ENCODE peak calls at places on chromosomes 4 and X, in seven cellular contexts. D is NAMALWA; Q is activated CD8-positive, alpha-beta memory T cell treated with anti-CD3 and anti-CD28 coated beads for 4 hours; Y is ELR; A is activated T-helper 1 cell treated with anti-CD3 and anti-CD28 coated beads, Interleukin-2, amount 50 U/mL, for 16 hours; P is KBM-7; H is astrocyte. L is an unnamed sample.

GRCh38 chrX:130771230-130771629 is 131.8 kb downstream of the ENOX2 start:
- DNase-seq in D (no peak), Q (no peak), Y (peak), A (no peak), P (no peak), H (no peak), L (no peak)

GRCh38 chr4:41644288-41644914 is 104.1 kb downstream of the PHOX2B start:
- DNase-seq in D (no peak), Q (no peak), Y (peak), A (no peak), P (no peak), H (peak), L (peak)

GRCh38 chrX:120205816-120206753 is 44.5 kb upstream of the ZBTB33 start:
- DNase-seq in D (no peak), Q (no peak), Y (no peak), A (no peak), P (no peak), H (no peak), L (no peak)

GRCh38 chr4:41324861-41325260 is 68.1 kb downstream of the UCHL1 start:
- DNase-seq in D (no peak), Q (no peak), Y (no peak), A (no peak), P (no peak), H (no peak), L (no peak)

GRCh38 chr4:48832571-48832970 is 1.7 kb downstream of the OCIAD1 start:
- DNase-seq in D (no peak), Q (no peak), Y (no peak), A (no peak), P (no peak), H (no peak), L (no peak)

GRCh38 chr4:7391637-7392437 is 42.9 kb downstream of the PSAPL1 start:
- DNase-seq in D (no peak), Q (no peak), Y (no peak), A (no peak), P (no peak), H (no peak), L (peak)

GRCh38 chr4:123877561-123877960 is 481.0 kb downstream of the SPRY1 start:
- DNase-seq in D (no peak), Q (no peak), Y (no peak), A (no peak), P (no peak), H (peak), L (no peak)

GRCh38 chr4:173013232-173013932 is 155.2 kb upstream of the GALNT7 start:
- DNase-seq in D (peak), Q (peak), Y (peak), A (peak), P (peak), H (no peak), L (no peak)

GRCh38 chr4:44257461-44257860 is 191.1 kb downstream of the KCTD8 start:
- DNase-seq in D (no peak), Q (no peak), Y (no peak), A (no peak), P (no peak), H (peak), L (no peak)

GRCh38 chr4:52824603-52825310 is 37.4 kb upstream of the RASL11B start:
- DNase-seq in D (no peak), Q (no peak), Y (no peak), A (no peak), P (no peak), H (peak), L (no peak)

GRCh38 chrX:41734530-41734929 is 10.5 kb downstream of the GPR82 start:
- DNase-seq in D (peak), Q (no peak), Y (peak), A (no peak), P (peak), H (no peak), L (no peak)

GRCh38 chrX:48956728-48957414 is 536 bp downstream of the OTUD5 start:
- DNase-seq in D (no peak), Q (no peak), Y (peak), A (peak), P (no peak), H (no peak), L (no peak)

GRCh38 chr4:2647403-2648158 is 108.6 kb downstream of the TNIP2 start:
- DNase-seq in D (no peak), Q (no peak), Y (no peak), A (no peak), P (no peak), H (no peak), L (peak)

GRCh38 chr4:24780936-24781538 is 14.3 kb upstream of the SOD3 start:
- DNase-seq in D (no peak), Q (no peak), Y (no peak), A (no peak), P (no peak), H (no peak), L (no peak)

GRCh38 chrX:20026278-20026677 is 35.4 kb upstream of the BCLAF3 start:
- DNase-seq in D (no peak), Q (no peak), Y (peak), A (no peak), P (no peak), H (peak), L (no peak)

GRCh38 chr4:21457086-21457840 is 491.3 kb downstream of the KCNIP4 start:
- DNase-seq in D (no peak), Q (no peak), Y (no peak), A (no peak), P (no peak), H (no peak), L (no peak)

GRCh38 chr4:53281438-53281837 is 84.4 kb downstream of the SCFD2 start:
- DNase-seq in D (no peak), Q (no peak), Y (no peak), A (no peak), P (no peak), H (no peak), L (no peak)

GRCh38 chr4:64940698-64941097 is 531.4 kb upstream of the TECRL start:
- DNase-seq in D (no peak), Q (no peak), Y (peak), A (no peak), P (no peak), H (peak), L (no peak)

GRCh38 chr4:3310301-3311094 is 17.7 kb downstream of the RGS12 start:
- DNase-seq in D (no peak), Q (no peak), Y (no peak), A (no peak), P (no peak), H (no peak), L (no peak)

GRCh38 chr4:13721894-13722293 is 94.4 kb upstream of the BOD1L1 start:
- DNase-seq in D (no peak), Q (no peak), Y (no peak), A (no peak), P (no peak), H (no peak), L (no peak)

GRCh38 chr4:5816101-5816500 is 76.8 kb downstream of the CRMP1 start:
- DNase-seq in D (no peak), Q (no peak), Y (no peak), A (no peak), P (no peak), H (no peak), L (no peak)

GRCh38 chrX:153966841-153967535 is 4.6 kb downstream of the HCFC1 start:
- DNase-seq in D (no peak), Q (no peak), Y (peak), A (no peak), P (no peak), H (no peak), L (no peak)

GRCh38 chrX:2325076-2325784 is 175.5 kb downstream of the DHRSX start:
- DNase-seq in D (peak), Q (peak), Y (no peak), A (peak), P (no peak), H (peak), L (peak)

GRCh38 chr4:76055421-76055820 is 19.1 kb upstream of the ART3 start:
- DNase-seq in D (no peak), Q (no peak), Y (no peak), A (no peak), P (no peak), H (no peak), L (no peak)